ENCODE peak calls at places on chromosome 2, in four cellular contexts. E is right lobe of liver, M is NT2/D1, U is transverse colon. Y is an unnamed sample.
A peak's percentile ranks its signal among the peaks of the same experiment; 100 is the strongest.

GRCh38 chr2:36356199-36356989 is 816 bp downstream of the CRIM1 start:
- DNase-seq in E (peak; percentile 48), M (no peak), U (peak; percentile 51), Y (peak; percentile 51)

GRCh38 chr2:116696223-116696622 is 1118.3 kb upstream of the DDX18 start:
- DNase-seq in E (no peak), M (no peak), U (no peak), Y (peak; percentile 2)

GRCh38 chr2:236717120-236717519 is 147.5 kb downstream of the ACKR3 start:
- DNase-seq in E (no peak), M (no peak), U (no peak), Y (no peak)

GRCh38 chr2:51379997-51380396 is 348.1 kb upstream of the NRXN1 start:
- DNase-seq in E (no peak), M (no peak), U (no peak), Y (no peak)

GRCh38 chr2:31151501-31151900 is 13.3 kb upstream of the GALNT14 start:
- DNase-seq in E (no peak), M (no peak), U (no peak), Y (no peak)

GRCh38 chr2:74472945-74473258 is 422 bp upstream of the MRPL53 start:
- DNase-seq in E (no peak), M (no peak), U (no peak), Y (no peak)

GRCh38 chr2:223970343-223971128 is 13.3 kb downstream of the MRPL44 start:
- DNase-seq in E (no peak), M (peak; percentile 46), U (no peak), Y (peak; percentile 55)

GRCh38 chr2:142321706-142322280 is 191.0 kb upstream of the LRP1B start:
- DNase-seq in E (no peak), M (no peak), U (no peak), Y (no peak)

GRCh38 chr2:85536479-85536878 is 2.5 kb upstream of the MAT2A start:
- DNase-seq in E (no peak), M (no peak), U (no peak), Y (no peak)